ENCODE peak calls at places on chromosomes 13 and 19, in seven cellular contexts. One of them, this sample, is unnamed.

GRCh38 chr19:55694656-55695491 is 19.8 kb downstream of the EPN1 start:
- DNase-seq in activated CD8-positive, alpha-beta T cell treated with anti-CD3 and anti-CD28 coated beads for 36 hours: no peak
- DNase-seq in T-helper 2 cell: no peak
- DNase-seq in BE2C: no peak
- DNase-seq in nucleus accumbens: no peak
- DNase-seq in stimulated activated CD8-positive, alpha-beta memory T cell treated with anti-CD3 and anti-CD28 coated beads, Interleukin-2, amount 100 ng/mL, for 1 hour: no peak
- DNase-seq in HEK293T: no peak
- DNase-seq in this sample: no peak

GRCh38 chr19:27745978-27746542 is 1466.9 kb downstream of the UQCRFS1 start:
- DNase-seq in activated CD8-positive, alpha-beta T cell treated with anti-CD3 and anti-CD28 coated beads for 36 hours: no peak
- DNase-seq in T-helper 2 cell: no peak
- DNase-seq in BE2C: no peak
- DNase-seq in nucleus accumbens: no peak
- DNase-seq in stimulated activated CD8-positive, alpha-beta memory T cell treated with anti-CD3 and anti-CD28 coated beads, Interleukin-2, amount 100 ng/mL, for 1 hour: no peak
- DNase-seq in HEK293T: no peak
- DNase-seq in this sample: no peak

GRCh38 chr19:4556574-4557185 is 2.8 kb downstream of the SEMA6B start:
- DNase-seq in activated CD8-positive, alpha-beta T cell treated with anti-CD3 and anti-CD28 coated beads for 36 hours: peak; percentile 40
- DNase-seq in T-helper 2 cell: no peak
- DNase-seq in BE2C: peak; percentile 87
- DNase-seq in nucleus accumbens: no peak
- DNase-seq in stimulated activated CD8-positive, alpha-beta memory T cell treated with anti-CD3 and anti-CD28 coated beads, Interleukin-2, amount 100 ng/mL, for 1 hour: no peak
- DNase-seq in HEK293T: peak; percentile 99
- DNase-seq in this sample: peak; percentile 98

GRCh38 chr19:32543107-32543900 is 37.7 kb upstream of the PDCD5 start:
- DNase-seq in activated CD8-positive, alpha-beta T cell treated with anti-CD3 and anti-CD28 coated beads for 36 hours: no peak
- DNase-seq in T-helper 2 cell: no peak
- DNase-seq in BE2C: no peak
- DNase-seq in nucleus accumbens: no peak
- DNase-seq in stimulated activated CD8-positive, alpha-beta memory T cell treated with anti-CD3 and anti-CD28 coated beads, Interleukin-2, amount 100 ng/mL, for 1 hour: no peak
- DNase-seq in HEK293T: no peak
- DNase-seq in this sample: no peak

GRCh38 chr13:33744589-33745369 is 73.2 kb upstream of the RFC3 start:
- DNase-seq in activated CD8-positive, alpha-beta T cell treated with anti-CD3 and anti-CD28 coated beads for 36 hours: no peak
- DNase-seq in T-helper 2 cell: no peak
- DNase-seq in BE2C: no peak
- DNase-seq in nucleus accumbens: no peak
- DNase-seq in stimulated activated CD8-positive, alpha-beta memory T cell treated with anti-CD3 and anti-CD28 coated beads, Interleukin-2, amount 100 ng/mL, for 1 hour: no peak
- DNase-seq in HEK293T: no peak
- DNase-seq in this sample: no peak

GRCh38 chr13:39676315-39676876 is 20.9 kb downstream of the COG6 start:
- DNase-seq in activated CD8-positive, alpha-beta T cell treated with anti-CD3 and anti-CD28 coated beads for 36 hours: peak; percentile 44
- DNase-seq in T-helper 2 cell: no peak
- DNase-seq in BE2C: peak; percentile 33
- DNase-seq in nucleus accumbens: no peak
- DNase-seq in stimulated activated CD8-positive, alpha-beta memory T cell treated with anti-CD3 and anti-CD28 coated beads, Interleukin-2, amount 100 ng/mL, for 1 hour: no peak
- DNase-seq in HEK293T: no peak
- DNase-seq in this sample: peak; percentile 19

GRCh38 chr19:6494438-6495036 is 7.6 kb downstream of the TUBB4A start:
- DNase-seq in activated CD8-positive, alpha-beta T cell treated with anti-CD3 and anti-CD28 coated beads for 36 hours: no peak
- DNase-seq in T-helper 2 cell: no peak
- DNase-seq in BE2C: no peak
- DNase-seq in nucleus accumbens: no peak
- DNase-seq in stimulated activated CD8-positive, alpha-beta memory T cell treated with anti-CD3 and anti-CD28 coated beads, Interleukin-2, amount 100 ng/mL, for 1 hour: no peak
- DNase-seq in HEK293T: no peak
- DNase-seq in this sample: no peak

GRCh38 chr19:10672529-10673150 is 18.5 kb downstream of the ILF3 start:
- DNase-seq in activated CD8-positive, alpha-beta T cell treated with anti-CD3 and anti-CD28 coated beads for 36 hours: no peak
- DNase-seq in T-helper 2 cell: no peak
- DNase-seq in BE2C: no peak
- DNase-seq in nucleus accumbens: no peak
- DNase-seq in stimulated activated CD8-positive, alpha-beta memory T cell treated with anti-CD3 and anti-CD28 coated beads, Interleukin-2, amount 100 ng/mL, for 1 hour: no peak
- DNase-seq in HEK293T: no peak
- DNase-seq in this sample: no peak

GRCh38 chr19:45496349-45496953 is 396 bp downstream of the RTN2 start:
- DNase-seq in activated CD8-positive, alpha-beta T cell treated with anti-CD3 and anti-CD28 coated beads for 36 hours: peak; percentile 59
- DNase-seq in T-helper 2 cell: no peak
- DNase-seq in BE2C: peak; percentile 48
- DNase-seq in nucleus accumbens: no peak
- DNase-seq in stimulated activated CD8-positive, alpha-beta memory T cell treated with anti-CD3 and anti-CD28 coated beads, Interleukin-2, amount 100 ng/mL, for 1 hour: no peak
- DNase-seq in HEK293T: peak; percentile 28
- DNase-seq in this sample: peak; percentile 80

GRCh38 chr19:13804830-13805683 is 9.8 kb downstream of the ZSWIM4 start:
- DNase-seq in activated CD8-positive, alpha-beta T cell treated with anti-CD3 and anti-CD28 coated beads for 36 hours: peak; percentile 28
- DNase-seq in T-helper 2 cell: no peak
- DNase-seq in BE2C: peak; percentile 70
- DNase-seq in nucleus accumbens: no peak
- DNase-seq in stimulated activated CD8-positive, alpha-beta memory T cell treated with anti-CD3 and anti-CD28 coated beads, Interleukin-2, amount 100 ng/mL, for 1 hour: no peak
- DNase-seq in HEK293T: no peak
- DNase-seq in this sample: peak; percentile 72

GRCh38 chr19:13401388-13401787 is 104.9 kb downstream of the CACNA1A start:
- DNase-seq in activated CD8-positive, alpha-beta T cell treated with anti-CD3 and anti-CD28 coated beads for 36 hours: peak; percentile 14
- DNase-seq in T-helper 2 cell: no peak
- DNase-seq in BE2C: peak; percentile 34
- DNase-seq in nucleus accumbens: no peak
- DNase-seq in stimulated activated CD8-positive, alpha-beta memory T cell treated with anti-CD3 and anti-CD28 coated beads, Interleukin-2, amount 100 ng/mL, for 1 hour: no peak
- DNase-seq in HEK293T: peak; percentile 38
- DNase-seq in this sample: no peak

GRCh38 chr19:44748426-44749254 is at the start of gene BCL3:
- DNase-seq in activated CD8-positive, alpha-beta T cell treated with anti-CD3 and anti-CD28 coated beads for 36 hours: peak; percentile 72
- DNase-seq in T-helper 2 cell: peak; percentile 64
- DNase-seq in BE2C: peak; percentile 42
- DNase-seq in nucleus accumbens: no peak
- DNase-seq in stimulated activated CD8-positive, alpha-beta memory T cell treated with anti-CD3 and anti-CD28 coated beads, Interleukin-2, amount 100 ng/mL, for 1 hour: no peak
- DNase-seq in HEK293T: peak; percentile 46
- DNase-seq in this sample: peak; percentile 76

GRCh38 chr19:54684537-54684936 is 21.8 kb downstream of the LILRB4 start:
- DNase-seq in activated CD8-positive, alpha-beta T cell treated with anti-CD3 and anti-CD28 coated beads for 36 hours: peak; percentile 19
- DNase-seq in T-helper 2 cell: no peak
- DNase-seq in BE2C: no peak
- DNase-seq in nucleus accumbens: no peak
- DNase-seq in stimulated activated CD8-positive, alpha-beta memory T cell treated with anti-CD3 and anti-CD28 coated beads, Interleukin-2, amount 100 ng/mL, for 1 hour: no peak
- DNase-seq in HEK293T: peak; percentile 16
- DNase-seq in this sample: no peak

GRCh38 chr19:3868770-3869456 is at the start of gene ZFR2:
- DNase-seq in activated CD8-positive, alpha-beta T cell treated with anti-CD3 and anti-CD28 coated beads for 36 hours: peak; percentile 24
- DNase-seq in T-helper 2 cell: no peak
- DNase-seq in BE2C: peak; percentile 28
- DNase-seq in nucleus accumbens: no peak
- DNase-seq in stimulated activated CD8-positive, alpha-beta memory T cell treated with anti-CD3 and anti-CD28 coated beads, Interleukin-2, amount 100 ng/mL, for 1 hour: no peak
- DNase-seq in HEK293T: no peak
- DNase-seq in this sample: peak; percentile 86

GRCh38 chr19:42250666-42251531 is 4.0 kb downstream of the ERF start:
- DNase-seq in activated CD8-positive, alpha-beta T cell treated with anti-CD3 and anti-CD28 coated beads for 36 hours: peak; percentile 71
- DNase-seq in T-helper 2 cell: no peak
- DNase-seq in BE2C: no peak
- DNase-seq in nucleus accumbens: peak; percentile 52
- DNase-seq in stimulated activated CD8-positive, alpha-beta memory T cell treated with anti-CD3 and anti-CD28 coated beads, Interleukin-2, amount 100 ng/mL, for 1 hour: no peak
- DNase-seq in HEK293T: no peak
- DNase-seq in this sample: peak; percentile 48

GRCh38 chr13:110495376-110495775 is 66.1 kb downstream of the RAB20 start:
- DNase-seq in activated CD8-positive, alpha-beta T cell treated with anti-CD3 and anti-CD28 coated beads for 36 hours: no peak
- DNase-seq in T-helper 2 cell: no peak
- DNase-seq in BE2C: no peak
- DNase-seq in nucleus accumbens: no peak
- DNase-seq in stimulated activated CD8-positive, alpha-beta memory T cell treated with anti-CD3 and anti-CD28 coated beads, Interleukin-2, amount 100 ng/mL, for 1 hour: no peak
- DNase-seq in HEK293T: no peak
- DNase-seq in this sample: no peak

GRCh38 chr19:4730740-4731171 is 7.1 kb upstream of the DPP9 start:
- DNase-seq in activated CD8-positive, alpha-beta T cell treated with anti-CD3 and anti-CD28 coated beads for 36 hours: peak; percentile 77
- DNase-seq in T-helper 2 cell: peak; percentile 33
- DNase-seq in BE2C: peak; percentile 54
- DNase-seq in nucleus accumbens: no peak
- DNase-seq in stimulated activated CD8-positive, alpha-beta memory T cell treated with anti-CD3 and anti-CD28 coated beads, Interleukin-2, amount 100 ng/mL, for 1 hour: peak; percentile 34
- DNase-seq in HEK293T: peak; percentile 47
- DNase-seq in this sample: peak; percentile 66

GRCh38 chr13:77544765-77545316 is 9.3 kb downstream of the SCEL start:
- DNase-seq in activated CD8-positive, alpha-beta T cell treated with anti-CD3 and anti-CD28 coated beads for 36 hours: no peak
- DNase-seq in T-helper 2 cell: no peak
- DNase-seq in BE2C: no peak
- DNase-seq in nucleus accumbens: no peak
- DNase-seq in stimulated activated CD8-positive, alpha-beta memory T cell treated with anti-CD3 and anti-CD28 coated beads, Interleukin-2, amount 100 ng/mL, for 1 hour: no peak
- DNase-seq in HEK293T: no peak
- DNase-seq in this sample: no peak

GRCh38 chr19:7783991-7784421 is 21.0 kb downstream of the CLEC4M start:
- DNase-seq in activated CD8-positive, alpha-beta T cell treated with anti-CD3 and anti-CD28 coated beads for 36 hours: no peak
- DNase-seq in T-helper 2 cell: no peak
- DNase-seq in BE2C: no peak
- DNase-seq in nucleus accumbens: no peak
- DNase-seq in stimulated activated CD8-positive, alpha-beta memory T cell treated with anti-CD3 and anti-CD28 coated beads, Interleukin-2, amount 100 ng/mL, for 1 hour: no peak
- DNase-seq in HEK293T: no peak
- DNase-seq in this sample: no peak

GRCh38 chr19:5032101-5032967 is 63.4 kb downstream of the KDM4B start:
- DNase-seq in activated CD8-positive, alpha-beta T cell treated with anti-CD3 and anti-CD28 coated beads for 36 hours: no peak
- DNase-seq in T-helper 2 cell: no peak
- DNase-seq in BE2C: no peak
- DNase-seq in nucleus accumbens: no peak
- DNase-seq in stimulated activated CD8-positive, alpha-beta memory T cell treated with anti-CD3 and anti-CD28 coated beads, Interleukin-2, amount 100 ng/mL, for 1 hour: no peak
- DNase-seq in HEK293T: no peak
- DNase-seq in this sample: no peak

GRCh38 chr19:39211731-39212376 is 7.8 kb upstream of the SYCN start:
- DNase-seq in activated CD8-positive, alpha-beta T cell treated with anti-CD3 and anti-CD28 coated beads for 36 hours: no peak
- DNase-seq in T-helper 2 cell: no peak
- DNase-seq in BE2C: no peak
- DNase-seq in nucleus accumbens: no peak
- DNase-seq in stimulated activated CD8-positive, alpha-beta memory T cell treated with anti-CD3 and anti-CD28 coated beads, Interleukin-2, amount 100 ng/mL, for 1 hour: no peak
- DNase-seq in HEK293T: no peak
- DNase-seq in this sample: peak; percentile 13

GRCh38 chr13:97028441-97029299 is 34.4 kb upstream of the OXGR1 start:
- DNase-seq in activated CD8-positive, alpha-beta T cell treated with anti-CD3 and anti-CD28 coated beads for 36 hours: peak; percentile 68
- DNase-seq in T-helper 2 cell: no peak
- DNase-seq in BE2C: peak; percentile 66
- DNase-seq in nucleus accumbens: no peak
- DNase-seq in stimulated activated CD8-positive, alpha-beta memory T cell treated with anti-CD3 and anti-CD28 coated beads, Interleukin-2, amount 100 ng/mL, for 1 hour: peak; percentile 2
- DNase-seq in HEK293T: peak; percentile 61
- DNase-seq in this sample: peak; percentile 69

GRCh38 chr13:95122063-95122462 is 179.2 kb downstream of the ABCC4 start:
- DNase-seq in activated CD8-positive, alpha-beta T cell treated with anti-CD3 and anti-CD28 coated beads for 36 hours: no peak
- DNase-seq in T-helper 2 cell: no peak
- DNase-seq in BE2C: no peak
- DNase-seq in nucleus accumbens: no peak
- DNase-seq in stimulated activated CD8-positive, alpha-beta memory T cell treated with anti-CD3 and anti-CD28 coated beads, Interleukin-2, amount 100 ng/mL, for 1 hour: no peak
- DNase-seq in HEK293T: no peak
- DNase-seq in this sample: no peak

GRCh38 chr19:41882568-41883462 is at the start of gene ARHGEF1:
- DNase-seq in activated CD8-positive, alpha-beta T cell treated with anti-CD3 and anti-CD28 coated beads for 36 hours: peak; percentile 60
- DNase-seq in T-helper 2 cell: peak; percentile 36
- DNase-seq in BE2C: no peak
- DNase-seq in nucleus accumbens: no peak
- DNase-seq in stimulated activated CD8-positive, alpha-beta memory T cell treated with anti-CD3 and anti-CD28 coated beads, Interleukin-2, amount 100 ng/mL, for 1 hour: peak; percentile 27
- DNase-seq in HEK293T: no peak
- DNase-seq in this sample: peak; percentile 89

GRCh38 chr13:25762795-25763377 is 288.9 kb downstream of the SHISA2 start:
- DNase-seq in activated CD8-positive, alpha-beta T cell treated with anti-CD3 and anti-CD28 coated beads for 36 hours: no peak
- DNase-seq in T-helper 2 cell: no peak
- DNase-seq in BE2C: no peak
- DNase-seq in nucleus accumbens: no peak
- DNase-seq in stimulated activated CD8-positive, alpha-beta memory T cell treated with anti-CD3 and anti-CD28 coated beads, Interleukin-2, amount 100 ng/mL, for 1 hour: no peak
- DNase-seq in HEK293T: no peak
- DNase-seq in this sample: no peak

GRCh38 chr19:35992902-35993765 is 1.9 kb upstream of the SDHAF1 start:
- DNase-seq in activated CD8-positive, alpha-beta T cell treated with anti-CD3 and anti-CD28 coated beads for 36 hours: no peak
- DNase-seq in T-helper 2 cell: no peak
- DNase-seq in BE2C: no peak
- DNase-seq in nucleus accumbens: no peak
- DNase-seq in stimulated activated CD8-positive, alpha-beta memory T cell treated with anti-CD3 and anti-CD28 coated beads, Interleukin-2, amount 100 ng/mL, for 1 hour: no peak
- DNase-seq in HEK293T: no peak
- DNase-seq in this sample: no peak

GRCh38 chr19:42246143-42246868 is 3.9 kb upstream of the GSK3A start:
- DNase-seq in activated CD8-positive, alpha-beta T cell treated with anti-CD3 and anti-CD28 coated beads for 36 hours: peak; percentile 38
- DNase-seq in T-helper 2 cell: no peak
- DNase-seq in BE2C: peak; percentile 83
- DNase-seq in nucleus accumbens: peak; percentile 89
- DNase-seq in stimulated activated CD8-positive, alpha-beta memory T cell treated with anti-CD3 and anti-CD28 coated beads, Interleukin-2, amount 100 ng/mL, for 1 hour: no peak
- DNase-seq in HEK293T: peak; percentile 59
- DNase-seq in this sample: peak; percentile 74

GRCh38 chr13:106794131-106794530 is 226.2 kb upstream of the ARGLU1 start:
- DNase-seq in activated CD8-positive, alpha-beta T cell treated with anti-CD3 and anti-CD28 coated beads for 36 hours: no peak
- DNase-seq in T-helper 2 cell: no peak
- DNase-seq in BE2C: no peak
- DNase-seq in nucleus accumbens: no peak
- DNase-seq in stimulated activated CD8-positive, alpha-beta memory T cell treated with anti-CD3 and anti-CD28 coated beads, Interleukin-2, amount 100 ng/mL, for 1 hour: no peak
- DNase-seq in HEK293T: no peak
- DNase-seq in this sample: no peak

GRCh38 chr19:9178901-9179300 is at the start of gene OR7D2:
- DNase-seq in activated CD8-positive, alpha-beta T cell treated with anti-CD3 and anti-CD28 coated beads for 36 hours: no peak
- DNase-seq in T-helper 2 cell: no peak
- DNase-seq in BE2C: no peak
- DNase-seq in nucleus accumbens: no peak
- DNase-seq in stimulated activated CD8-positive, alpha-beta memory T cell treated with anti-CD3 and anti-CD28 coated beads, Interleukin-2, amount 100 ng/mL, for 1 hour: no peak
- DNase-seq in HEK293T: no peak
- DNase-seq in this sample: no peak

GRCh38 chr13:29474991-29475390 is 120.5 kb downstream of the SLC7A1 start:
- DNase-seq in activated CD8-positive, alpha-beta T cell treated with anti-CD3 and anti-CD28 coated beads for 36 hours: no peak
- DNase-seq in T-helper 2 cell: no peak
- DNase-seq in BE2C: no peak
- DNase-seq in nucleus accumbens: no peak
- DNase-seq in stimulated activated CD8-positive, alpha-beta memory T cell treated with anti-CD3 and anti-CD28 coated beads, Interleukin-2, amount 100 ng/mL, for 1 hour: no peak
- DNase-seq in HEK293T: no peak
- DNase-seq in this sample: no peak

GRCh38 chr13:113965968-113966884 is 7.7 kb downstream of the C13orf46 start:
- DNase-seq in activated CD8-positive, alpha-beta T cell treated with anti-CD3 and anti-CD28 coated beads for 36 hours: no peak
- DNase-seq in T-helper 2 cell: no peak
- DNase-seq in BE2C: no peak
- DNase-seq in nucleus accumbens: no peak
- DNase-seq in stimulated activated CD8-positive, alpha-beta memory T cell treated with anti-CD3 and anti-CD28 coated beads, Interleukin-2, amount 100 ng/mL, for 1 hour: no peak
- DNase-seq in HEK293T: no peak
- DNase-seq in this sample: no peak

GRCh38 chr13:80508031-80508430 is 167.1 kb upstream of the SPRY2 start:
- DNase-seq in activated CD8-positive, alpha-beta T cell treated with anti-CD3 and anti-CD28 coated beads for 36 hours: no peak
- DNase-seq in T-helper 2 cell: no peak
- DNase-seq in BE2C: no peak
- DNase-seq in nucleus accumbens: no peak
- DNase-seq in stimulated activated CD8-positive, alpha-beta memory T cell treated with anti-CD3 and anti-CD28 coated beads, Interleukin-2, amount 100 ng/mL, for 1 hour: no peak
- DNase-seq in HEK293T: no peak
- DNase-seq in this sample: no peak

GRCh38 chr19:8610928-8611284 is 391 bp upstream of the ADAMTS10 start:
- DNase-seq in activated CD8-positive, alpha-beta T cell treated with anti-CD3 and anti-CD28 coated beads for 36 hours: no peak
- DNase-seq in T-helper 2 cell: no peak
- DNase-seq in BE2C: no peak
- DNase-seq in nucleus accumbens: no peak
- DNase-seq in stimulated activated CD8-positive, alpha-beta memory T cell treated with anti-CD3 and anti-CD28 coated beads, Interleukin-2, amount 100 ng/mL, for 1 hour: no peak
- DNase-seq in HEK293T: no peak
- DNase-seq in this sample: no peak

GRCh38 chr19:3157096-3157845 is 21.3 kb upstream of the S1PR4 start:
- DNase-seq in activated CD8-positive, alpha-beta T cell treated with anti-CD3 and anti-CD28 coated beads for 36 hours: no peak
- DNase-seq in T-helper 2 cell: no peak
- DNase-seq in BE2C: no peak
- DNase-seq in nucleus accumbens: no peak
- DNase-seq in stimulated activated CD8-positive, alpha-beta memory T cell treated with anti-CD3 and anti-CD28 coated beads, Interleukin-2, amount 100 ng/mL, for 1 hour: no peak
- DNase-seq in HEK293T: no peak
- DNase-seq in this sample: no peak

GRCh38 chr19:13134626-13135025 is 15.5 kb downstream of the STX10 start:
- DNase-seq in activated CD8-positive, alpha-beta T cell treated with anti-CD3 and anti-CD28 coated beads for 36 hours: no peak
- DNase-seq in T-helper 2 cell: no peak
- DNase-seq in BE2C: no peak
- DNase-seq in nucleus accumbens: no peak
- DNase-seq in stimulated activated CD8-positive, alpha-beta memory T cell treated with anti-CD3 and anti-CD28 coated beads, Interleukin-2, amount 100 ng/mL, for 1 hour: no peak
- DNase-seq in HEK293T: no peak
- DNase-seq in this sample: no peak